ENCODE peak calls at places on chromosomes 11 and 22, in five cellular contexts. N is posterior cingulate gyrus, M is neural crest cell, X is A172, B is memory B cell. R is an unnamed sample.

GRCh38 chr11:67117176-67117575 is 1.9 kb upstream of the KDM2A start:
- DNase-seq in N (no peak), M (no peak), B (no peak), X (no peak), R (no peak)

GRCh38 chr11:78131956-78132355 is 7.5 kb downstream of the ALG8 start:
- DNase-seq in X (no peak), M (no peak), B (no peak), N (no peak), R (no peak)

GRCh38 chr11:65310215-65310614 is 4.5 kb upstream of the CDC42EP2 start:
- DNase-seq in B (no peak), N (peak; percentile 58), X (no peak), M (no peak), R (peak; percentile 80)

GRCh38 chr22:25177226-25177625 is 22.4 kb upstream of the CRYBB3 start:
- DNase-seq in X (no peak), B (no peak), N (no peak), M (no peak), R (no peak)

GRCh38 chr22:28810839-28811491 is 10.6 kb upstream of the XBP1 start:
- DNase-seq in B (no peak), N (no peak), M (no peak), X (no peak), R (no peak)

GRCh38 chr11:932435-932834 is 6.8 kb downstream of the AP2A2 start:
- DNase-seq in B (no peak), N (no peak), X (no peak), M (no peak), R (no peak)

GRCh38 chr11:11451501-11452005 is 98.5 kb upstream of the CSNK2A3 start:
- DNase-seq in N (no peak), B (no peak), X (peak; percentile 43), M (no peak), R (no peak)

GRCh38 chr11:59779487-59779886 is 24.3 kb downstream of the STX3 start:
- DNase-seq in X (no peak), B (no peak), N (no peak), M (no peak), R (no peak)

GRCh38 chr11:109644158-109644557 is 222.2 kb downstream of the C11orf87 start:
- DNase-seq in M (no peak), N (peak; percentile 42), B (no peak), X (peak; percentile 14), R (peak; percentile 35)

GRCh38 chr11:10301656-10302293 is 3.1 kb upstream of the ADM start:
- DNase-seq in N (no peak), B (no peak), X (no peak), M (no peak), R (no peak)

GRCh38 chr22:37809672-37810333 is 2.1 kb downstream of the GCAT start:
- DNase-seq in M (no peak), N (no peak), X (no peak), B (no peak), R (no peak)

GRCh38 chr11:116981216-116981887 is 116.9 kb downstream of the SIK3 start:
- DNase-seq in N (no peak), B (no peak), X (no peak), M (no peak), R (no peak)

GRCh38 chr11:64885367-64886286 is 7.2 kb upstream of the EHD1 start:
- DNase-seq in X (peak; percentile 77), M (no peak), B (no peak), N (no peak), R (no peak)

GRCh38 chr11:117837070-117837776 is 12.7 kb upstream of the FXYD2 start:
- DNase-seq in X (no peak), N (no peak), B (no peak), M (no peak), R (no peak)

GRCh38 chr22:24952837-24953293 is 349 bp downstream of the KIAA1671 start:
- DNase-seq in M (peak; percentile 44), N (peak; percentile 76), X (peak; percentile 48), B (no peak), R (no peak)

GRCh38 chr11:110896358-110896757 is 184.1 kb upstream of the ARHGAP20 start:
- DNase-seq in X (peak; percentile 10), M (no peak), N (no peak), B (no peak), R (no peak)

GRCh38 chr11:66864924-66865697 is 8.2 kb downstream of the LRFN4 start:
- DNase-seq in M (no peak), X (no peak), N (no peak), B (no peak), R (no peak)

GRCh38 chr22:24434472-24435322 is 7.3 kb downstream of the ADORA2A start:
- DNase-seq in X (no peak), N (no peak), M (no peak), B (peak; percentile 71), R (peak; percentile 49)

GRCh38 chr22:26823966-26824365 is 166.6 kb downstream of the MIAT start:
- DNase-seq in X (no peak), B (no peak), M (no peak), N (no peak), R (no peak)

GRCh38 chr22:31328545-31328960 is 17.6 kb downstream of the PATZ1 start:
- DNase-seq in M (no peak), B (no peak), X (no peak), N (no peak), R (no peak)

GRCh38 chr22:39225591-39225990 is 19.2 kb downstream of the PDGFB start:
- DNase-seq in B (no peak), X (no peak), M (no peak), N (no peak), R (no peak)

R was measured in left ventricle myocardium superior.